ENCODE peak calls at places on chromosomes 11 and 22, in six cellular contexts. S, H, N, E, J and F are unnamed samples.

GRCh38 chr11:128208329-128209220 is 378.8 kb downstream of the ETS1 start:
- DNase-seq in S (peak; percentile 16), J (no peak), N (no peak), H (no peak), E (no peak), F (no peak)

GRCh38 chr22:17733484-17733883 is 40.8 kb downstream of the BID start:
- DNase-seq in H (no peak), S (no peak), E (no peak), J (no peak), N (no peak), F (no peak)

GRCh38 chr11:33538726-33539125 is 161.9 kb downstream of the C11orf91 start:
- DNase-seq in H (no peak), S (no peak), J (no peak), N (no peak), E (no peak), F (no peak)

GRCh38 chr11:70247042-70247709 is 23.3 kb upstream of the PPFIA1 start:
- DNase-seq in E (peak; percentile 29), J (no peak), S (no peak), H (no peak), N (no peak), F (no peak)

GRCh38 chr11:44484211-44484610 is 81.3 kb upstream of the CD82 start:
- DNase-seq in H (no peak), N (no peak), E (peak; percentile 39), S (no peak), J (no peak), F (no peak)

GRCh38 chr11:68750988-68751325 is 363 bp downstream of the TESMIN start:
- DNase-seq in N (no peak), J (no peak), E (no peak), H (peak; percentile 75), S (no peak), F (no peak)

GRCh38 chr11:77704029-77704428 is 66.4 kb upstream of the CLNS1A start:
- DNase-seq in H (no peak), J (no peak), E (no peak), S (no peak), N (no peak), F (no peak)

GRCh38 chr11:96338910-96339703 is 3.9 kb downstream of the MAML2 start:
- DNase-seq in H (no peak), S (no peak), N (peak; percentile 35), E (no peak), J (no peak), F (peak; percentile 50)

DNA sequence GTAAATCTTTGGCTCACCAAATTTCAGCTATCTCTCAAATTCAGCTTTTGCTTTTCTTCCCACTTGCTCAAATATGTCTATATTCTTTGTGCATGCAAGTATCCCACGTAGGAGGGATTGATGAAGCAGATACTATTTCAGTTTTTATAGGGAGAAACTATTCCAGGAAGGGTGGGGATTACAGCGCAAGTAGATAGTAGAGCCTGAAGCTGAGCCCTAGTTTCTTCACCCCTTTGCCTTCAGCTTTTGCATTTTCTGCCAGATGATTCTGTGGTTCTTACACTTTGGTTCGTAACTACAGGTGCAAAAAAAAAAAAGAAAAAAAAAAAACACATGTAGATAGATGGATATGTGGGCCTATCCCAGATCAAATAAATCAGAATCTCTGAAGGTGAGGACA is 3.1 kb upstream of the ACP2 start:
- DNase-seq in H (no peak), S (no peak), J (no peak), N (no peak), E (no peak), F (no peak)
- H3K27ac ChIP-seq in H (no peak overlapping the region), S (no peak overlapping the region), J (no peak overlapping the region), N (no peak overlapping the region), E (no peak overlapping the region), F (no peak overlapping the region)

DNA sequence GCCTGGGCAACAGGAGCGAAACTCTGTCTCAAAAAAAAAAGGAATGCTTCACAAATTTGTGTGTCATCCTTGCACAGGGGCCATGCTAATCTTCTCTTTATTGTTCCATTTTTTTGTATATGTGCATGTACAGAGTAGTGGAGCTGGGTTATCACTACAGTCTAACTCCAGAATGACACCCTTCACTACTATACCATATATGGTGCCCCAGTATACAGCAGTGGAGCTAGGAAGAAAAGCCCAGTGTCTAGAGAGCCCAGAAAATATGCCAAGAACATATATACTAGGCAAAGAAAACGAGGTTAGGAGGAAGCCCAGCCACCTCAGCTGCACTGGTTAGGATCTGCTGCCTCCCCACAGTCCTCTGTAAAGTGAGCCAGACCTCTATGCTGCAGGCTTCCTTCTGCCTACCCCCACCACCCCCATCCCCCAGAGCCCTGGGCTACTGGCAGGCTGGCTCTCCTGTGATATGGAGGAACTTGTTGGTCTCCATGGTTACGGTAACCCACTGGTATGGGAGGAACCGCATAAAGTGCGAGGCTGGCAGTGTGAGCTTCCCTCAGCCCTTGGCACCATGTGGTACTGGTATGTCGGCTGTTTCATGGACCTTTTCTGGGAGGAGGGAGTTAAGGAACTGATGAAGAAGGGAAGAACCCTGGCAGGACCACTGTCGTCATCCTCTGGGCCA is 34.3 kb downstream of the RCOR2 start:
- DNase-seq in N (no peak), S (no peak), H (peak; percentile 32), J (no peak), E (no peak), F (no peak)
- H3K4me1 ChIP-seq in N (peaks cover 10% of the 10 kb centered on the region), S (peaks cover 35% of the 10 kb centered on the region), H (peaks cover 11% of the 10 kb centered on the region), J (peaks cover 54% of the 10 kb centered on the region), E (peaks cover 14% of the 10 kb centered on the region), F (peaks cover 68% of the 10 kb centered on the region)

GRCh38 chr22:48594016-48594756 is 1233.5 kb downstream of the BRD1 start:
- DNase-seq in N (no peak), E (no peak), H (peak; percentile 34), J (no peak), S (no peak), F (no peak)
- H3K9me3 ChIP-seq in N (peaks cover 11% of the 10 kb centered on the region), E (no peaks in the 10 kb centered on the region), H (no peaks in the 10 kb centered on the region), J (no peaks in the 10 kb centered on the region), S (no peaks in the 10 kb centered on the region), F (no peaks in the 10 kb centered on the region)

GRCh38 chr11:62105611-62106245 is 18.1 kb upstream of the INCENP start:
- DNase-seq in S (no peak), E (no peak), N (no peak), J (no peak), H (no peak), F (no peak)
- H3K27ac ChIP-seq in S (peak overlapping the region; percentile 91), E (peak overlapping the region; percentile 76), N (peak overlapping the region; percentile 84), J (peak overlapping the region; percentile 43), H (peak overlapping the region; percentile 79), F (peak overlapping the region; percentile 70)